ENCODE peak calls at places on chromosome 1, in five cellular contexts. J is foreskin fibroblast; R is HS-27A; L is memory B cell; H is activated CD4-positive, alpha-beta T cell treated with anti-CD3 and anti-CD28 coated beads, Interleukin-2, amount 10 ng/mL, durations not matched to agents 7 days and 5 days. C is an unnamed sample.

GRCh38 chr1:56585985-56586384 is 6.6 kb upstream of the PLPP3 start:
- DNase-seq in R (no peak), J (peak), L (no peak), H (no peak), C (no peak)

GRCh38 chr1:1964811-1965210 is 38.8 kb downstream of the CFAP74 start:
- DNase-seq in H (no peak), R (no peak), L (no peak), J (no peak), C (no peak)

GRCh38 chr1:22671999-22672398 is 19.0 kb downstream of the C1QB start:
- DNase-seq in J (no peak), L (no peak), H (no peak), R (no peak), C (no peak)

GRCh38 chr1:45012639-45013278 is 705 bp downstream of the UROD start:
- DNase-seq in R (peak), L (no peak), J (peak), H (peak), C (peak)

GRCh38 chr1:32695098-32695904 is 7.3 kb downstream of the SYNC start:
- DNase-seq in J (peak), L (no peak), H (no peak), R (peak), C (peak)

GRCh38 chr1:91201174-91201573 is 179.3 kb upstream of the ZNF644 start:
- DNase-seq in H (no peak), L (no peak), R (no peak), J (no peak), C (no peak)

GRCh38 chr1:200380589-200381021 is 29.2 kb downstream of the ZNF281 start:
- DNase-seq in L (no peak), J (no peak), H (no peak), R (no peak), C (peak)

GRCh38 chr1:154749078-154749760 is 120.9 kb downstream of the KCNN3 start:
- DNase-seq in J (peak), R (no peak), L (no peak), H (peak), C (peak)

GRCh38 chr1:17909634-17910033 is 154.5 kb downstream of the ACTL8 start:
- DNase-seq in H (no peak), L (no peak), J (peak), R (no peak), C (no peak)

GRCh38 chr1:202806845-202807366 is 1.3 kb downstream of the KDM5B start:
- DNase-seq in H (peak), R (no peak), J (peak), L (peak), C (no peak)

GRCh38 chr1:70990460-70991253 is 57.0 kb downstream of the PTGER3 start:
- DNase-seq in J (no peak), L (no peak), R (no peak), H (no peak), C (no peak)

GRCh38 chr1:1779691-1780597 is 1.7 kb upstream of the NADK start:
- DNase-seq in L (peak), H (peak), R (no peak), J (peak), C (peak)

GRCh38 chr1:196877964-196878363 is 9.9 kb upstream of the CFHR4 start:
- DNase-seq in R (no peak), H (no peak), J (peak), L (no peak), C (no peak)

GRCh38 chr1:77513839-77514763 is 168.4 kb downstream of the ZZZ3 start:
- DNase-seq in H (no peak), L (no peak), R (peak), J (peak), C (no peak)